ENCODE peak calls at places on chromosomes 3 and 15, in ten cellular contexts. One of them, this sample, is unnamed.

GRCh38 chr3:128491900-128492352 is 1.1 kb downstream of the GATA2 start:
- DNase-seq in endodermal cell: peak; percentile 72
- DNase-seq in cardiac fibroblast: no peak
- DNase-seq in nephron progenitor cell: no peak
- DNase-seq in H9: peak; percentile 39
- DNase-seq in osteocyte: peak; percentile 83
- DNase-seq in glutamatergic neuron: peak; percentile 29
- DNase-seq in lung: no peak
- DNase-seq in esophagus muscularis mucosa: no peak
- DNase-seq in BJ: no peak
- DNase-seq in this sample: no peak

GRCh38 chr3:161644871-161645636 is 148.4 kb downstream of the OTOL1 start:
- DNase-seq in endodermal cell: no peak
- DNase-seq in H9: no peak
- DNase-seq in cardiac fibroblast: no peak
- DNase-seq in lung: no peak
- DNase-seq in nephron progenitor cell: no peak
- DNase-seq in glutamatergic neuron: no peak
- DNase-seq in osteocyte: no peak
- DNase-seq in BJ: no peak
- DNase-seq in esophagus muscularis mucosa: no peak
- DNase-seq in this sample: no peak

GRCh38 chr3:16335772-16336621 is 71.0 kb downstream of the OXNAD1 start:
- DNase-seq in osteocyte: no peak
- DNase-seq in esophagus muscularis mucosa: no peak
- DNase-seq in BJ: no peak
- DNase-seq in nephron progenitor cell: no peak
- DNase-seq in endodermal cell: peak; percentile 24
- DNase-seq in lung: no peak
- DNase-seq in glutamatergic neuron: no peak
- DNase-seq in cardiac fibroblast: no peak
- DNase-seq in H9: no peak
- DNase-seq in this sample: no peak

GRCh38 chr3:3552741-3553140 is 246.5 kb upstream of the LRRN1 start:
- DNase-seq in cardiac fibroblast: no peak
- DNase-seq in nephron progenitor cell: no peak
- DNase-seq in osteocyte: no peak
- DNase-seq in lung: no peak
- DNase-seq in H9: no peak
- DNase-seq in BJ: peak; percentile 12
- DNase-seq in endodermal cell: no peak
- DNase-seq in esophagus muscularis mucosa: no peak
- DNase-seq in glutamatergic neuron: no peak
- DNase-seq in this sample: no peak

GRCh38 chr3:100988080-100988479 is 5.1 kb downstream of the ABI3BP start:
- DNase-seq in lung: no peak
- DNase-seq in H9: no peak
- DNase-seq in glutamatergic neuron: no peak
- DNase-seq in nephron progenitor cell: no peak
- DNase-seq in esophagus muscularis mucosa: no peak
- DNase-seq in cardiac fibroblast: no peak
- DNase-seq in BJ: no peak
- DNase-seq in osteocyte: no peak
- DNase-seq in endodermal cell: no peak
- DNase-seq in this sample: no peak

GRCh38 chr3:76242886-76243753 is 457.8 kb upstream of the ZNF717 start:
- DNase-seq in osteocyte: no peak
- DNase-seq in H9: no peak
- DNase-seq in cardiac fibroblast: no peak
- DNase-seq in endodermal cell: no peak
- DNase-seq in lung: no peak
- DNase-seq in BJ: no peak
- DNase-seq in glutamatergic neuron: no peak
- DNase-seq in esophagus muscularis mucosa: no peak
- DNase-seq in nephron progenitor cell: no peak
- DNase-seq in this sample: no peak

GRCh38 chr3:122952509-122952908 is 75.1 kb downstream of the SEMA5B start:
- DNase-seq in lung: no peak
- DNase-seq in BJ: no peak
- DNase-seq in osteocyte: no peak
- DNase-seq in glutamatergic neuron: no peak
- DNase-seq in esophagus muscularis mucosa: no peak
- DNase-seq in nephron progenitor cell: no peak
- DNase-seq in H9: peak; percentile 59
- DNase-seq in cardiac fibroblast: peak; percentile 49
- DNase-seq in endodermal cell: peak; percentile 71
- DNase-seq in this sample: no peak

GRCh38 chr3:110814170-110815007 is 257.2 kb upstream of the NECTIN3 start:
- DNase-seq in endodermal cell: no peak
- DNase-seq in esophagus muscularis mucosa: no peak
- DNase-seq in glutamatergic neuron: no peak
- DNase-seq in cardiac fibroblast: peak; percentile 66
- DNase-seq in H9: no peak
- DNase-seq in nephron progenitor cell: no peak
- DNase-seq in lung: no peak
- DNase-seq in BJ: peak; percentile 55
- DNase-seq in osteocyte: no peak
- DNase-seq in this sample: no peak

GRCh38 chr3:172089250-172089649 is 49.9 kb downstream of the FNDC3B start:
- DNase-seq in lung: no peak
- DNase-seq in endodermal cell: no peak
- DNase-seq in glutamatergic neuron: no peak
- DNase-seq in nephron progenitor cell: no peak
- DNase-seq in H9: no peak
- DNase-seq in cardiac fibroblast: peak; percentile 52
- DNase-seq in BJ: no peak
- DNase-seq in osteocyte: no peak
- DNase-seq in esophagus muscularis mucosa: no peak
- DNase-seq in this sample: no peak

GRCh38 chr3:123275691-123276090 is 73.9 kb downstream of the SEC22A start:
- DNase-seq in endodermal cell: no peak
- DNase-seq in glutamatergic neuron: no peak
- DNase-seq in lung: no peak
- DNase-seq in cardiac fibroblast: no peak
- DNase-seq in H9: no peak
- DNase-seq in esophagus muscularis mucosa: peak; percentile 60
- DNase-seq in BJ: no peak
- DNase-seq in osteocyte: no peak
- DNase-seq in nephron progenitor cell: no peak
- DNase-seq in this sample: no peak

GRCh38 chr15:65338366-65338765 is 33.9 kb downstream of the RNU5B-1 start:
- DNase-seq in BJ: no peak
- DNase-seq in osteocyte: no peak
- DNase-seq in cardiac fibroblast: no peak
- DNase-seq in lung: no peak
- DNase-seq in H9: no peak
- DNase-seq in nephron progenitor cell: no peak
- DNase-seq in esophagus muscularis mucosa: no peak
- DNase-seq in endodermal cell: peak; percentile 47
- DNase-seq in glutamatergic neuron: peak; percentile 9
- DNase-seq in this sample: no peak

GRCh38 chr3:42733501-42734262 is 31.1 kb upstream of the HHATL start:
- DNase-seq in cardiac fibroblast: no peak
- DNase-seq in H9: peak; percentile 64
- DNase-seq in esophagus muscularis mucosa: no peak
- DNase-seq in BJ: no peak
- DNase-seq in osteocyte: peak; percentile 65
- DNase-seq in endodermal cell: peak; percentile 58
- DNase-seq in nephron progenitor cell: no peak
- DNase-seq in lung: no peak
- DNase-seq in glutamatergic neuron: no peak
- DNase-seq in this sample: no peak

GRCh38 chr3:42732196-42732828 is 29.7 kb upstream of the HHATL start:
- DNase-seq in glutamatergic neuron: no peak
- DNase-seq in H9: peak; percentile 9
- DNase-seq in esophagus muscularis mucosa: no peak
- DNase-seq in BJ: no peak
- DNase-seq in nephron progenitor cell: no peak
- DNase-seq in lung: no peak
- DNase-seq in osteocyte: no peak
- DNase-seq in endodermal cell: peak; percentile 41
- DNase-seq in cardiac fibroblast: no peak
- DNase-seq in this sample: no peak

GRCh38 chr3:42731476-42732195 is 29.0 kb upstream of the HHATL start:
- DNase-seq in glutamatergic neuron: no peak
- DNase-seq in H9: peak; percentile 13
- DNase-seq in nephron progenitor cell: no peak
- DNase-seq in osteocyte: peak; percentile 73
- DNase-seq in endodermal cell: no peak
- DNase-seq in BJ: no peak
- DNase-seq in cardiac fibroblast: no peak
- DNase-seq in lung: no peak
- DNase-seq in esophagus muscularis mucosa: no peak
- DNase-seq in this sample: no peak

GRCh38 chr3:42734263-42734860 is 31.8 kb upstream of the HHATL start:
- DNase-seq in cardiac fibroblast: no peak
- DNase-seq in lung: no peak
- DNase-seq in osteocyte: no peak
- DNase-seq in BJ: no peak
- DNase-seq in endodermal cell: no peak
- DNase-seq in nephron progenitor cell: no peak
- DNase-seq in glutamatergic neuron: no peak
- DNase-seq in esophagus muscularis mucosa: no peak
- DNase-seq in H9: peak; percentile 27
- DNase-seq in this sample: no peak

GRCh38 chr3:42732829-42733459 is 30.3 kb upstream of the HHATL start:
- DNase-seq in cardiac fibroblast: no peak
- DNase-seq in lung: no peak
- DNase-seq in endodermal cell: peak; percentile 68
- DNase-seq in osteocyte: peak; percentile 79
- DNase-seq in nephron progenitor cell: no peak
- DNase-seq in BJ: no peak
- DNase-seq in glutamatergic neuron: no peak
- DNase-seq in H9: peak; percentile 55
- DNase-seq in esophagus muscularis mucosa: no peak
- DNase-seq in this sample: no peak
- TF ChIP-seq CTCF in cardiac fibroblast: peak; percentile 12
- TF ChIP-seq CTCF in lung: no peak
- TF ChIP-seq CTCF in endodermal cell: peak; percentile 73
- TF ChIP-seq CTCF in osteocyte: no peak
- TF ChIP-seq CTCF in nephron progenitor cell: peak; percentile 19
- TF ChIP-seq CTCF in BJ: peak; percentile 27
- TF ChIP-seq CTCF in glutamatergic neuron: peak; percentile 28
- TF ChIP-seq CTCF in H9: peak; percentile 44
- TF ChIP-seq CTCF in esophagus muscularis mucosa: no peak
- TF ChIP-seq CTCF in this sample: no peak

GRCh38 chr3:133362539-133362938 is 37.3 kb upstream of the BFSP2 start:
- DNase-seq in endodermal cell: no peak
- DNase-seq in cardiac fibroblast: no peak
- DNase-seq in glutamatergic neuron: no peak
- DNase-seq in esophagus muscularis mucosa: no peak
- DNase-seq in H9: no peak
- DNase-seq in nephron progenitor cell: no peak
- DNase-seq in BJ: no peak
- DNase-seq in lung: no peak
- DNase-seq in osteocyte: no peak
- DNase-seq in this sample: no peak

GRCh38 chr3:133361435-133361834 is 38.4 kb upstream of the BFSP2 start:
- DNase-seq in nephron progenitor cell: no peak
- DNase-seq in osteocyte: peak; percentile 44
- DNase-seq in glutamatergic neuron: no peak
- DNase-seq in H9: no peak
- DNase-seq in cardiac fibroblast: no peak
- DNase-seq in BJ: no peak
- DNase-seq in endodermal cell: no peak
- DNase-seq in esophagus muscularis mucosa: peak; percentile 81
- DNase-seq in lung: no peak
- DNase-seq in this sample: no peak

GRCh38 chr3:133364704-133365103 is 35.2 kb upstream of the BFSP2 start:
- DNase-seq in glutamatergic neuron: no peak
- DNase-seq in H9: no peak
- DNase-seq in esophagus muscularis mucosa: no peak
- DNase-seq in nephron progenitor cell: no peak
- DNase-seq in endodermal cell: peak; percentile 25
- DNase-seq in osteocyte: peak; percentile 27
- DNase-seq in lung: no peak
- DNase-seq in BJ: no peak
- DNase-seq in cardiac fibroblast: no peak
- DNase-seq in this sample: no peak

GRCh38 chr3:133361011-133361410 is 38.8 kb upstream of the BFSP2 start:
- DNase-seq in esophagus muscularis mucosa: no peak
- DNase-seq in cardiac fibroblast: no peak
- DNase-seq in BJ: no peak
- DNase-seq in lung: no peak
- DNase-seq in H9: no peak
- DNase-seq in glutamatergic neuron: no peak
- DNase-seq in nephron progenitor cell: no peak
- DNase-seq in osteocyte: no peak
- DNase-seq in endodermal cell: no peak
- DNase-seq in this sample: no peak

GRCh38 chr3:133360476-133360875 is 39.4 kb upstream of the BFSP2 start:
- DNase-seq in osteocyte: no peak
- DNase-seq in nephron progenitor cell: no peak
- DNase-seq in cardiac fibroblast: no peak
- DNase-seq in glutamatergic neuron: no peak
- DNase-seq in lung: no peak
- DNase-seq in BJ: no peak
- DNase-seq in endodermal cell: no peak
- DNase-seq in H9: no peak
- DNase-seq in esophagus muscularis mucosa: peak; percentile 81
- DNase-seq in this sample: no peak
- TF ChIP-seq CTCF in osteocyte: no peak
- TF ChIP-seq CTCF in nephron progenitor cell: no peak
- TF ChIP-seq CTCF in cardiac fibroblast: no peak
- TF ChIP-seq CTCF in glutamatergic neuron: no peak
- TF ChIP-seq CTCF in lung: no peak
- TF ChIP-seq CTCF in BJ: no peak
- TF ChIP-seq CTCF in endodermal cell: no peak
- TF ChIP-seq CTCF in H9: no peak
- TF ChIP-seq CTCF in esophagus muscularis mucosa: no peak
- TF ChIP-seq CTCF in this sample: no peak

DNA sequence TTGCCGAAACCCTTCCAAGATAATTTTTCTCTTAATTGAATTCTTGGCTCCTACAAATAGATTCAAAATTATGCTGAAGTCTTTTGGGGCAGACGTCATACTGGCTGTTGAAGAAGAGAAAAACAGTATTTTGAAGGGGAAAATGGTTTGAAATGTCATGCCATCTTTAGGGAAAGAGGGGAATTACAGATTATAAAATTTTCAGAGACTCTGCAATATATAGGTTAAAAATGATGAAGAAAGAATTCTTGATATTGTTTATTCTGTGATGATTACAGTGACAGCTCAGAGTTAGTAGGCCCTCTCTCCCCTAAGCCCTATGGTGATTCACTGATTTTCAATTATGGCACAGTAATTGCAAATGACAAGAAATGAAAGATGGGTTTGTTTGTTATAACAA is 86.1 kb downstream of the CGNL1 start:
- DNase-seq in H9: no peak
- DNase-seq in BJ: no peak
- DNase-seq in endodermal cell: no peak
- DNase-seq in nephron progenitor cell: no peak
- DNase-seq in glutamatergic neuron: no peak
- DNase-seq in lung: no peak
- DNase-seq in esophagus muscularis mucosa: no peak
- DNase-seq in osteocyte: no peak
- DNase-seq in cardiac fibroblast: peak; percentile 49
- DNase-seq in this sample: no peak
- TF ChIP-seq CTCF in H9: peak; percentile 30
- TF ChIP-seq CTCF in BJ: peak; percentile 38
- TF ChIP-seq CTCF in endodermal cell: peak; percentile 45
- TF ChIP-seq CTCF in nephron progenitor cell: no peak
- TF ChIP-seq CTCF in glutamatergic neuron: no peak
- TF ChIP-seq CTCF in lung: no peak
- TF ChIP-seq CTCF in esophagus muscularis mucosa: peak; percentile 39
- TF ChIP-seq CTCF in osteocyte: peak; percentile 54
- TF ChIP-seq CTCF in cardiac fibroblast: peak; percentile 30
- TF ChIP-seq CTCF in this sample: no peak

GRCh38 chr3:124526601-124527000 is 203.7 kb upstream of the UMPS start:
- DNase-seq in nephron progenitor cell: no peak
- DNase-seq in esophagus muscularis mucosa: no peak
- DNase-seq in endodermal cell: no peak
- DNase-seq in BJ: no peak
- DNase-seq in lung: no peak
- DNase-seq in cardiac fibroblast: no peak
- DNase-seq in H9: no peak
- DNase-seq in osteocyte: no peak
- DNase-seq in glutamatergic neuron: no peak
- DNase-seq in this sample: no peak
- TF ChIP-seq CTCF in nephron progenitor cell: peak; percentile 12
- TF ChIP-seq CTCF in esophagus muscularis mucosa: no peak
- TF ChIP-seq CTCF in endodermal cell: peak; percentile 58
- TF ChIP-seq CTCF in BJ: no peak
- TF ChIP-seq CTCF in lung: no peak
- TF ChIP-seq CTCF in cardiac fibroblast: peak; percentile 26
- TF ChIP-seq CTCF in H9: peak; percentile 54
- TF ChIP-seq CTCF in osteocyte: no peak
- TF ChIP-seq CTCF in glutamatergic neuron: peak; percentile 27
- TF ChIP-seq CTCF in this sample: no peak

This sample was measured in omental fat pad.